ENCODE peak calls at places on chromosomes 3 and 15, in six cellular contexts. K, Y, L, I, V and Q are unnamed samples. For H3K27me3, the result is how much of the 10 kb centered on the place peaks cover.

GRCh38 chr3:167361356-167361755 is 18.7 kb downstream of the ZBBX start:
- DNase-seq in L (no peak), Y (no peak), V (no peak), K (no peak), I (no peak), Q (no peak)

GRCh38 chr15:75063889-75064288 is 40.5 kb downstream of the PPCDC start:
- DNase-seq in I (no peak), K (no peak), L (no peak), V (no peak), Y (no peak), Q (no peak)

GRCh38 chr15:97961067-97961954 is 808 bp downstream of the ARRDC4 start:
- DNase-seq in Y (peak), I (peak), K (peak), V (peak), L (peak), Q (peak)

GRCh38 chr15:30953731-30954378 is 37.6 kb downstream of the MTMR10 start:
- DNase-seq in Y (no peak), V (peak), I (no peak), L (peak), K (no peak), Q (no peak)

GRCh38 chr3:37554364-37554763 is 307.3 kb upstream of the CTDSPL start:
- DNase-seq in K (peak), V (no peak), L (no peak), Y (no peak), I (no peak), Q (no peak)

GRCh38 chr3:150469031-150469930 is 61.2 kb downstream of the TSC22D2 start:
- DNase-seq in I (no peak), K (peak), Y (peak), V (peak), L (peak), Q (no peak)

GRCh38 chr15:49918106-49918505 is 200.9 kb downstream of the ATP8B4 start:
- DNase-seq in V (peak), L (no peak), K (no peak), I (no peak), Y (no peak), Q (peak)

GRCh38 chr3:172158741-172159140 is 119.4 kb downstream of the FNDC3B start:
- DNase-seq in Y (no peak), L (no peak), V (no peak), I (no peak), K (no peak), Q (no peak)

GRCh38 chr3:4826237-4827100 is 152.8 kb upstream of the BHLHE40 start:
- DNase-seq in I (peak), K (no peak), Y (peak), L (peak), V (peak), Q (peak)

GRCh38 chr15:76327191-76328105 is 9.1 kb upstream of the ISL2 start:
- DNase-seq in Y (no peak), I (no peak), L (no peak), V (no peak), K (no peak), Q (no peak)

GRCh38 chr15:68317281-68318007 is 39.9 kb downstream of the FEM1B start:
- DNase-seq in I (no peak), L (no peak), K (peak), Y (no peak), V (no peak), Q (no peak)

GRCh38 chr3:102206506-102207145 is 228.2 kb upstream of the ZPLD1 start:
- DNase-seq in K (no peak), Y (peak), L (peak), V (peak), I (no peak), Q (peak)

GRCh38 chr15:85589873-85590272 is 204.9 kb downstream of the KLHL25 start:
- DNase-seq in I (no peak), L (no peak), V (peak), Y (no peak), K (no peak), Q (no peak)

GRCh38 chr3:39808467-39809180 is 785 bp upstream of the MYRIP start:
- DNase-seq in K (peak), V (peak), L (no peak), Y (peak), I (peak), Q (peak)

GRCh38 chr3:62367735-62368704 is 5.3 kb downstream of the FEZF2 start:
- DNase-seq in V (no peak), L (no peak), I (no peak), Y (no peak), K (peak), Q (no peak)

GRCh38 chr15:65818927-65819562 is 27.0 kb upstream of the DENND4A start:
- DNase-seq in L (no peak), V (no peak), I (no peak), Y (no peak), K (no peak), Q (no peak)

GRCh38 chr3:171054231-171054630 is 27.7 kb upstream of the SLC2A2 start:
- DNase-seq in I (no peak), L (no peak), V (no peak), Y (no peak), K (no peak), Q (no peak)

GRCh38 chr15:32132850-32133249 is 102.5 kb downstream of the CHRNA7 start:
- DNase-seq in I (no peak), Y (no peak), K (no peak), V (no peak), L (no peak), Q (no peak)

GRCh38 chr3:150349314-150350097 is 58.6 kb upstream of the TSC22D2 start:
- DNase-seq in Y (no peak), L (peak), V (peak), K (peak), I (peak), Q (peak)

GRCh38 chr3:98977520-98977919 is 76.0 kb upstream of the DCBLD2 start:
- DNase-seq in K (no peak), I (no peak), L (no peak), Y (no peak), V (peak), Q (no peak)

GRCh38 chr15:82699726-82700125 is 9.9 kb downstream of the AP3B2 start:
- DNase-seq in L (no peak), K (peak), V (peak), I (no peak), Y (no peak), Q (no peak)

GRCh38 chr3:149085828-149086231 is 503 bp downstream of the HLTF start:
- DNase-seq in K (peak), L (no peak), V (peak), I (no peak), Y (no peak), Q (no peak)

GRCh38 chr15:81786776-81787175 is 259.0 kb downstream of the MEX3B start:
- DNase-seq in V (no peak), L (no peak), K (no peak), I (no peak), Y (no peak), Q (no peak)

GRCh38 chr3:16456784-16457415 is 56.6 kb downstream of the RFTN1 start:
- DNase-seq in Y (no peak), V (no peak), I (peak), K (no peak), L (no peak), Q (no peak)

GRCh38 chr15:57485869-57486268 is 105.8 kb upstream of the MYZAP start:
- DNase-seq in V (peak), Y (no peak), K (peak), I (no peak), L (no peak), Q (no peak)

GRCh38 chr15:50767332-50767861 is 1.9 kb upstream of the SPPL2A start:
- DNase-seq in I (no peak), K (no peak), L (peak), V (no peak), Y (no peak), Q (no peak)

GRCh38 chr15:68315495-68316007 is 38.0 kb downstream of the FEM1B start:
- DNase-seq in V (no peak), I (no peak), Y (peak), K (peak), L (no peak), Q (no peak)

GRCh38 chr3:165518346-165518745 is 318.9 kb downstream of the BCHE start:
- DNase-seq in I (no peak), L (no peak), Y (no peak), K (no peak), V (no peak), Q (no peak)

GRCh38 chr3:65939841-65940246 is 98.9 kb downstream of the MAGI1 start:
- DNase-seq in K (peak), V (peak), Y (no peak), L (no peak), I (no peak), Q (no peak)

GRCh38 chr3:152319256-152319655 is 50.5 kb downstream of the MBNL1 start:
- DNase-seq in K (no peak), I (no peak), V (no peak), Y (no peak), L (no peak), Q (no peak)

GRCh38 chr3:195909294-195909644 is 918 bp upstream of the TNK2 start:
- DNase-seq in K (no peak), L (no peak), I (no peak), V (peak), Y (no peak), Q (no peak)

GRCh38 chr3:145248928-145249327 is 912.1 kb downstream of the PLOD2 start:
- DNase-seq in V (no peak), K (no peak), Y (no peak), L (no peak), I (no peak), Q (no peak)

GRCh38 chr3:174419216-174419615 is 439.9 kb upstream of the NAALADL2 start:
- DNase-seq in Y (no peak), I (no peak), L (no peak), K (no peak), V (no peak), Q (no peak)

GRCh38 chr3:186826978-186827857 is 15.3 kb upstream of the ADIPOQ start:
- DNase-seq in V (peak), I (peak), Y (peak), K (peak), L (peak), Q (peak)

GRCh38 chr3:138284079-138284478 is 45.6 kb downstream of the NME9 start:
- DNase-seq in I (no peak), V (no peak), L (no peak), Y (no peak), K (no peak), Q (no peak)

GRCh38 chr3:111143-112069 is 85.2 kb upstream of the CHL1 start:
- DNase-seq in L (no peak), I (no peak), Y (no peak), K (no peak), V (no peak), Q (no peak)
- H3K27ac ChIP-seq in L (no peak), I (no peak), Y (no peak), K (peak), V (no peak), Q (no peak)

GRCh38 chr3:6921041-6921440 is 60.1 kb downstream of the GRM7 start:
- DNase-seq in K (no peak), L (no peak), Y (no peak), I (peak), V (no peak), Q (no peak)
- H3K27me3 ChIP-seq in K (under half), L (under half), Y (under half), I (under half), V (under half), Q (under half)

DNA sequence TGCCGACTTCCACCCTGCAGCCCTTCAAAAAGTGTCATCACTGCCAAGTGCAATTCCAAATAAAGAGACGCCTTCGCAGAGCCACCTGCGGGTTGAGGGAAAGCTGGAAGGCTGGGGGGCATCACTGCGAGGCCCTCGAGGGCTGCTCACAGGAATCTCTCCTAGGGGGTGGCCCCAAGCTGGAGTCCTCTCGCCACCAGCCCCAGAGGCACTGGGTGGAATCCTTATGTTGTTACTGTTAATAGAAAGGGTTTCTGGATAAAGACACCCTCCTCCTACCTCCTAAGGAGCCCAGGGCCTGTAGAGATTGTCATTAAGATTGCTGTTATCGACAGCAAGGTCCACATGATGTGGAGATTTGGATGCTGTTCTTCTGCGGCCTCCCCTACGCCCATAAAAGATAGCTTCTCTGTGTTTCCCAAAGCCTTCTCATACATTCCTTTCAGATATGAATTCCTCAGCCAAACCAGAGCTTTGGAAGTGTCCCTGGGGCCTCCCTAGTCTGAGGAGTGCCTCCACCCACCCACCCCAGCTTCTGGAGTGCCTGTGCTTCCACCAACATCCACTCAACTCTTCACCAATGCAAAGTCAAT is 512.7 kb downstream of the SHQ1 start:
- DNase-seq in I (no peak), Y (no peak), L (no peak), K (no peak), V (peak), Q (no peak)
- H3K27ac ChIP-seq in I (peak), Y (no peak), L (no peak), K (peak), V (no peak), Q (no peak)

DNA sequence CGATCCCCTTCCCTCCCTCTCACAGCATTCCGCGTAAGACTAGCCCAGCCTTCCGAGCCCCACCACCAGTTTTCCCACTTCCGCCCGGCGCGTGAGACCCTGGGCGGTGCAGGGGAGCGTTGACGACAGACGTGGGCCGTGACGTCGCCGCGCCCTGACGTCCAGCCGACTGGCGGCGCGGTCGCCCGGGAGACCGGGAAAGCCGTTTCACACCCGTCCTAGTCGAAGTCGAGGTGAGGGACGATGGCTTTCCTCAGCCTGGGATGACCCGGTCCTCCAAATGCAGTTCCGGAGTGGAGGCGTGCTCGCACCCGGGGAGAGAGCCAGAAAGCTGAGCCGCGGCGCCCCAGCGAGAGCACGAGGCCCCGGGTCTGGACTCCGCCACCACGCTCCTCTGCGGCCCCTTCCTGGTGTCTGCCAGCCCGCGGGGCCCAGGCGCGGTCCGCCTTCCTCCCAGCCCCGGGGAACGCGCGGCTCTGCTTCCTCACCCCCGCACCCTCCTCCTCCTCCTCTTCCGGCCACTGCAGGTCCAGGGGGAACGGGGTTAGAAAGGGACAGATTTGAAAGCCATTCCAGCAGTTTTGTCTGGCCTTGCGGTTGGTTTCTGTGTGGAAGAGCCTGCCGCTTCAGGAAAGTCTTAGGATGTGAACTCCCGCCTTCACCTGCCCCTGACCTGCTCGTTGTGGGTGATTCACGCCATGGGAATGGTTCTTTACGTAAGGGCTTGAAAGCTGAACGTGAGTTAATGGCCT is at the start of gene LEKR1:
- DNase-seq in K (peak), I (peak), V (peak), L (peak), Y (peak), Q (peak)
- H3K27me3 ChIP-seq in K (under half), I (under half), V (under half), L (under half), Y (under half), Q (under half)

GRCh38 chr3:163915279-163915678 is 1163.0 kb downstream of the SI start:
- DNase-seq in I (no peak), Y (no peak), L (no peak), K (no peak), V (no peak), Q (no peak)
- H3K27ac ChIP-seq in I (no peak), Y (no peak), L (no peak), K (no peak), V (no peak), Q (no peak)

DNA sequence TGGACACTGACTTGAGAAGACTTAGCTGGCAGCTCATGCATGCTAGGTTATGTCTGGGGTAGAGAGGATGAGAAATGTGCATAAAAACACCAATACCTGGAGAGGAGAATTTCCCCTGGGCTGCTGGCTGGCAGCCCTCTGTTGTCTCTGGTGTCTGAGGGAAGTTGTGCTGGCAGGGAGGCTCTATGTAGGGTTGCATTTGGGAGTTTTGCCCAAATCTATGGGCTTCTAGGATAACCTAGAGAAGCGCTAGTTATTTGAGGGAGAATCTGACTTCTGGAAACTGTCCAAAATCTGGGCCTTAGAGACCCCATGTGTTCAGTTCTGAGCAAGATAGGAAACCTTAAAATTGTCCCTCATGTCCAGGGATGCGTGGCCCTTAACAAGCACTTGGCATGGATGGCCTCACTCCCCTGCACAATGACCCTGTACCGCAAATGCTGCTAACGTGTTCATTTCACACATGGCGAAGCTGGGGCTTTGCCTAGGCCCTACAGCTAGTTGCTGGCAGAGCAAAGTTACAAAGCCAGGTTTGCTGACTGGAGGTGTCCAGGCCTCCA is 70.3 kb upstream of the ATP2B2 start:
- DNase-seq in I (no peak), K (no peak), L (no peak), V (no peak), Y (no peak), Q (no peak)
- H3K27me3 ChIP-seq in I (under half), K (under half), L (under half), V (under half), Y (under half), Q (under half)

GRCh38 chr15:79923068-79923514 is 26.3 kb upstream of the MTHFS start:
- DNase-seq in V (peak), K (peak), I (peak), Y (peak), L (peak), Q (peak)
- H3K27ac ChIP-seq in V (peak), K (peak), I (peak), Y (peak), L (peak), Q (peak)

GRCh38 chr15:79090487-79091203 is at the start of gene RASGRF1:
- DNase-seq in L (no peak), I (peak), V (peak), K (peak), Y (no peak), Q (no peak)

GRCh38 chr15:79088426-79089205 is 2.0 kb downstream of the RASGRF1 start:
- DNase-seq in K (peak), Y (no peak), V (no peak), L (no peak), I (no peak), Q (no peak)

GRCh38 chr15:79089331-79089889 is 1.2 kb downstream of the RASGRF1 start:
- DNase-seq in Y (no peak), K (peak), V (no peak), I (no peak), L (no peak), Q (no peak)

GRCh38 chr15:79091204-79091867 is 756 bp upstream of the RASGRF1 start:
- DNase-seq in I (peak), K (peak), Y (no peak), V (peak), L (no peak), Q (no peak)

DNA sequence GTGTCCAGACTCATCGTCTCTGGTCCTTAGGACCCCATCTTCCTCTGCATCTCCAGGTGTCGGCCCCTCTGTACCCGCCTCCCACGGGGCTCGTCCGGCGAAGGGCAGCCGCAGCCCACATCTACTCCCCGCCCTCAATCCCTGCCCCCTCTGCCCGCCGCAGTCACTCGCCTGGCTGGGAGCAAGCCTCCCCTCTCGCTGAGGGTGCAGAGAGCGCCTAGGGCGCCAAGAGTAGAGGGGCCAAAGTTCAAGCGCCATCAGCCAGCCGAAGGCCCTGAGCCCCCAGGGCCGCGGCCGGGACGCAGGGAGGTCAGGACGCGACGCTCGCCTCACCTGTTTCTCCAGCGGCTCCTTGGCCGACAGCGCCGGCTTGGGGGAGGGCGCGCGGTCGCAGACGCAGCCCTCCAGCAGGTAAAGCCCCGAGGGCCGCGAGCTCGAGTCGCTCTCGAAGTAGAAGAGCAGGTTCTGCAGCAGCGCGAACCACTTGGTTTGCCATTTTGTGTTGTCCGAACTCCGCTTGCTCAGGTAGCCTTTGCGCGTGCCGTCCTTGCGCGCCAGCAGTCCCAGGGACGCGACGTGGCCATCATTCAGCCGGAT is 592 bp downstream of the RASGRF1 start:
- DNase-seq in Y (no peak), K (peak), I (no peak), V (no peak), L (no peak), Q (no peak)
- H3K27me3 ChIP-seq in Y (under half), K (half or more), I (under half), V (half or more), L (half or more), Q (under half)

GRCh38 chr3:25007974-25008658 is 419.9 kb upstream of the RARB start:
- DNase-seq in L (no peak), K (no peak), Y (no peak), I (no peak), V (no peak), Q (no peak)
- H3K27ac ChIP-seq in L (no peak), K (no peak), Y (no peak), I (no peak), V (no peak), Q (no peak)

GRCh38 chr3:108021131-108021530 is 69.7 kb downstream of the CD47 start:
- DNase-seq in V (no peak), I (no peak), L (no peak), K (no peak), Y (no peak), Q (no peak)
- H3K27me3 ChIP-seq in V (under half), I (under half), L (under half), K (under half), Y (under half), Q (under half)